ENCODE peak calls at places on chromosomes 5 and 9, in five cellular contexts. S is GM19239; O is Right ventricle myocardium superior; H is hepatic stellate cell; M is CD8-positive, alpha-beta memory T cell. L is an unnamed sample.

GRCh38 chr5:177447066-177447610 is 524 bp downstream of the PRR7 start:
- DNase-seq in M (peak; percentile 67), H (peak; percentile 70), S (no peak), O (no peak), L (no peak)

GRCh38 chr5:179195561-179196419 is 135.6 kb downstream of the ZNF354C start:
- DNase-seq in O (peak; percentile 26), M (no peak), H (no peak), S (no peak), L (no peak)

GRCh38 chr9:14058078-14058688 is 255.8 kb downstream of the NFIB start:
- DNase-seq in M (no peak), S (no peak), O (no peak), H (no peak), L (no peak)

GRCh38 chr9:89309608-89310485 is 1.1 kb upstream of the CKS2 start:
- DNase-seq in H (no peak), S (no peak), M (no peak), O (no peak), L (no peak)

GRCh38 chr9:127154390-127155191 is 32.2 kb upstream of the ANGPTL2 start:
- DNase-seq in H (no peak), S (no peak), M (no peak), O (peak; percentile 84), L (peak; percentile 28)

GRCh38 chr5:56607551-56607950 is 207.8 kb upstream of the MAP3K1 start:
- DNase-seq in H (no peak), O (no peak), M (no peak), S (no peak), L (no peak)

GRCh38 chr9:79731483-79731882 is 159.7 kb downstream of the TLE4 start:
- DNase-seq in M (no peak), O (no peak), H (no peak), S (peak; percentile 5), L (no peak)

GRCh38 chr9:69671904-69672827 is at the start of gene APBA1:
- DNase-seq in M (peak; percentile 33), H (peak; percentile 55), S (peak; percentile 14), O (peak; percentile 86), L (peak; percentile 82)

GRCh38 chr5:54313311-54314270 is 3.2 kb upstream of the ARL15 start:
- DNase-seq in S (no peak), O (no peak), H (no peak), M (no peak), L (no peak)

GRCh38 chr5:28808967-28809810 is 1770.8 kb upstream of the CDH9 start:
- DNase-seq in S (no peak), O (peak; percentile 25), M (no peak), H (no peak), L (no peak)